ENCODE peak calls at places on chromosomes 1 and 21, in six cellular contexts. One of them, this sample, is unnamed.

GRCh38 chr1:79895573-79895972 is 889.0 kb upstream of the ADGRL4 start:
- DNase-seq in tibial artery: no peak
- DNase-seq in BE2C: no peak
- DNase-seq in tibial nerve: no peak
- DNase-seq in IMR-90: no peak
- DNase-seq in dorsolateral prefrontal cortex: no peak
- DNase-seq in this sample: no peak

GRCh38 chr1:59043796-59044195 is 253.1 kb upstream of the FGGY start:
- DNase-seq in IMR-90: peak
- DNase-seq in tibial artery: peak
- DNase-seq in dorsolateral prefrontal cortex: no peak
- DNase-seq in BE2C: no peak
- DNase-seq in tibial nerve: peak
- DNase-seq in this sample: peak

GRCh38 chr1:247330548-247331171 is 1.0 kb downstream of the ZNF496 start:
- DNase-seq in tibial nerve: no peak
- DNase-seq in BE2C: no peak
- DNase-seq in IMR-90: no peak
- DNase-seq in dorsolateral prefrontal cortex: no peak
- DNase-seq in tibial artery: no peak
- DNase-seq in this sample: no peak

GRCh38 chr1:31669786-31670582 is 25.3 kb upstream of the PEF1 start:
- DNase-seq in tibial artery: peak
- DNase-seq in BE2C: peak
- DNase-seq in dorsolateral prefrontal cortex: peak
- DNase-seq in tibial nerve: peak
- DNase-seq in IMR-90: peak
- DNase-seq in this sample: peak

GRCh38 chr1:66294692-66295384 is 239.1 kb upstream of the SGIP1 start:
- DNase-seq in IMR-90: peak
- DNase-seq in tibial artery: no peak
- DNase-seq in tibial nerve: no peak
- DNase-seq in BE2C: no peak
- DNase-seq in dorsolateral prefrontal cortex: no peak
- DNase-seq in this sample: peak

GRCh38 chr1:226417350-226417749 is 9.5 kb upstream of the PARP1 start:
- DNase-seq in tibial artery: no peak
- DNase-seq in BE2C: no peak
- DNase-seq in IMR-90: no peak
- DNase-seq in dorsolateral prefrontal cortex: no peak
- DNase-seq in tibial nerve: no peak
- DNase-seq in this sample: no peak

GRCh38 chr1:53340660-53341520 is 13.0 kb upstream of the LRP8 start:
- DNase-seq in BE2C: no peak
- DNase-seq in dorsolateral prefrontal cortex: no peak
- DNase-seq in IMR-90: no peak
- DNase-seq in tibial artery: no peak
- DNase-seq in tibial nerve: no peak
- DNase-seq in this sample: no peak

GRCh38 chr1:62727656-62728396 is 39.6 kb upstream of the DOCK7 start:
- DNase-seq in IMR-90: peak
- DNase-seq in tibial nerve: no peak
- DNase-seq in dorsolateral prefrontal cortex: no peak
- DNase-seq in tibial artery: no peak
- DNase-seq in BE2C: no peak
- DNase-seq in this sample: no peak

GRCh38 chr21:18840239-18840638 is 436.7 kb upstream of the TMPRSS15 start:
- DNase-seq in dorsolateral prefrontal cortex: no peak
- DNase-seq in IMR-90: no peak
- DNase-seq in tibial artery: no peak
- DNase-seq in BE2C: peak
- DNase-seq in tibial nerve: no peak
- DNase-seq in this sample: peak

DNA sequence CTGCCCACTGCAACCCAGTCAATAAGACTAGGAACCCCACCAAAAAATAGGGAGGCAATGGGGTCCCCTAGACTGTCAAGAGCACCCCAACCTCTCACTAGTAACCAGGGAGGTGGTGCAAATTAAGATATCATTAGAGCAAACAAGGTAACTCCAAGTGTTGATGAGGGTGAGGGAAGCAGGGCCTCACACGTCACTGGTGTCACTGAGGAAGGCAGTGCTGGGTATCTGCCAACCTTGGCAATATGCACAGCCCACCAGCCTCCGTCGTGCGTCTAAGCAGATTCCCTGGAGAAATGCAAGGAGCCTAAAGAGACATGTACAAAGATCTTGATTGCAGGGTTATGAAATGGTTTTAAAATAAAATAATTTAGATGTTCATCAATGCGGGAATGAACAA is 3.8 kb downstream of the UBASH3A start:
- DNase-seq in tibial nerve: no peak
- DNase-seq in IMR-90: no peak
- DNase-seq in dorsolateral prefrontal cortex: no peak
- DNase-seq in tibial artery: no peak
- DNase-seq in BE2C: no peak
- DNase-seq in this sample: no peak
- H3K4me3 ChIP-seq in tibial nerve: no peak
- H3K4me3 ChIP-seq in IMR-90: no peak
- H3K4me3 ChIP-seq in dorsolateral prefrontal cortex: no peak
- H3K4me3 ChIP-seq in tibial artery: no peak
- H3K4me3 ChIP-seq in BE2C: no peak
- H3K4me3 ChIP-seq in this sample: no peak

DNA sequence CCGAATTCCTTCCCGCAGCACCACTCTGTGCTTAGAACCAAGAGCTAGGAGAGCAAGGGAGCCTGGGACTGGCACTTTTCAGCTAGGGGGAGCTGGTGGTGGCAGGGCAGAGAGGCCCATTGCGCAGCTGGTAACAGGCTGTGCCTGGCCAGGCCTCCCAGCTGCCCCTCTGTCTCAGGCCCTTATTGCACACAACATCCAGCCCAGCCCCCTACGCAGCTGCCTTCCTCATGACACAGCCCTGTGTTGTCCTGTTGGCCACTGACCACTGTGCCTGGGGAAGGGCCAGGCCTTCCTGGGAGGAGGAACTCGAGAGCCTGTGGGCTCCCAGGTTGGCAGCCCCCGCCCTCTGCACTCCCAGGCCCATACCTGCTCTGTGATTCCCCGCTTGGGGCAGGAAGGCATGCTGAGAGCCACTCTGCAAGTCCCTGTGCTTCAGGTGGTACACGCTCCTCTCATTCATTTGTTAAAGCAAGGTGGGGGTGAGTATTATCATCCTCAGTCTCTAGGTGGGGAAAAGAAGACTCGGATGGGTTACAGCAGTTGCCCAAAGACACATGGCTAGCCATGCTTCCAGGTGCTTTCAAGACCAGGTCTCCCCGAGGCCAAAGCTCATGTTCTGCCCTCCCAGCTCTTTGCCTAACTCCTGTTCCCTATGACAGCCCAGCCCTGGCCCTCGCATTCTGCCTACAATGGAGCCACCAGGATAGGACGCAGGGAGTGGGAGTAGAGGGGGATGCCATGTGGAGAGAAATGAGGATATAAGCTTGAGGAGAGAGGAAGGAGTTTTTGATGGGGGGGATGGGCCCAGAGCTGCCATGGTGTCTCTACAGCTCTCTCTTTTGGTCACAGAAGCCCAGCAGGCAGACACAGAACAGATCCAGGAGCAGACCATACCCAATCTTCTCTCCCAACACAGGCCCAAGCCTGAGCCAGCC is 81.8 kb downstream of the TMEM53 start:
- DNase-seq in tibial artery: no peak
- DNase-seq in IMR-90: no peak
- DNase-seq in BE2C: no peak
- DNase-seq in tibial nerve: no peak
- DNase-seq in dorsolateral prefrontal cortex: peak
- DNase-seq in this sample: no peak
- TF ChIP-seq CTCF in tibial artery: no peak
- TF ChIP-seq CTCF in IMR-90: no peak
- TF ChIP-seq CTCF in BE2C: no peak
- TF ChIP-seq CTCF in tibial nerve: no peak
- TF ChIP-seq CTCF in dorsolateral prefrontal cortex: peak
- TF ChIP-seq CTCF in this sample: no peak

GRCh38 chr1:43976890-43977289 is 2.1 kb upstream of the B4GALT2 start:
- DNase-seq in tibial artery: no peak
- DNase-seq in dorsolateral prefrontal cortex: no peak
- DNase-seq in IMR-90: no peak
- DNase-seq in BE2C: no peak
- DNase-seq in tibial nerve: no peak
- DNase-seq in this sample: no peak
- H3K4me3 ChIP-seq in tibial artery: no peak
- H3K4me3 ChIP-seq in dorsolateral prefrontal cortex: peak
- H3K4me3 ChIP-seq in IMR-90: no peak
- H3K4me3 ChIP-seq in BE2C: no peak
- H3K4me3 ChIP-seq in tibial nerve: no peak
- H3K4me3 ChIP-seq in this sample: no peak

GRCh38 chr1:183470961-183471747 is 1.1 kb upstream of the SMG7 start:
- DNase-seq in tibial nerve: peak
- DNase-seq in BE2C: peak
- DNase-seq in dorsolateral prefrontal cortex: peak
- DNase-seq in tibial artery: peak
- DNase-seq in IMR-90: peak
- DNase-seq in this sample: peak
- TF ChIP-seq CTCF in tibial nerve: no peak
- TF ChIP-seq CTCF in BE2C: peak
- TF ChIP-seq CTCF in dorsolateral prefrontal cortex: peak
- TF ChIP-seq CTCF in tibial artery: no peak
- TF ChIP-seq CTCF in IMR-90: peak
- TF ChIP-seq CTCF in this sample: peak

DNA sequence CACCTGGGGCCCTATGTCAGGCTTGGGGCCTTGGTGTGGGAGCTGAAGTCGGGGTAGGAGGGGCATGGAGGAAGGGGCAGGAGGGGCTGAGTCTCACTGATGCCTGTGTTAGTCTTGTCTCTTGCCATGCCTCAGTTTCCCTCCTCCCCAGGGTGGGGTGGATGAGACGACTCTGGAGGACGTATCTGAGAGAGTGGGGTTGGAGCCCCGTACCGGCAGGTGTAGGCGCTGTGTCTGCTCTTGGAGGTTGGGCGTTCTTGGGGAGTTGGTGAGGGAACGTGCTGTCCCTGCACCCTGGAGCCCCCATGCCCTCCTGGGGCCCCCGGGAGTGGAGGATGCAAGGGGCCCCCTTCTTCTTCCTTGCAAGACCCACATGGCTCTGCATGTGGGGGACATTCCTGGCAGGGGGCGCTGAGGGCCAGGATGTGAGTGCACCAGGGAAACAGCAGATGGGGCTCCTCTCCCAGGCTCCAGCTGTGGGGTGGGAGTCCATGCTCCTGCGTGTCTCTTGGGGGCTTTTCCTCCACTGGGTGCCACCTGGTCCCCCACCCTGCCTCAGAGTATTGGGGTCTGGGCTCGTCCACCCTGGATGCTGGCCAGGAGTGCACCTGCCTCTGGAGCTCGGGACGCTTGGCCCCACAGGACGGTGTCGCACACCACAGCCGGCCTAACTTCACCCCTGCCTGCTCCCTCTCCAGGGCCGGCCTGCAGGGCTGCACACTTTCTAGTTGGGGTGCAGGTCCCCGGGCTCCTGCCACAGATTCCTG is 1.4 kb upstream of the TNFRSF14 start:
- DNase-seq in dorsolateral prefrontal cortex: no peak
- DNase-seq in BE2C: no peak
- DNase-seq in tibial artery: no peak
- DNase-seq in tibial nerve: peak
- DNase-seq in IMR-90: no peak
- DNase-seq in this sample: no peak
- H3K4me3 ChIP-seq in dorsolateral prefrontal cortex: no peak
- H3K4me3 ChIP-seq in BE2C: no peak
- H3K4me3 ChIP-seq in tibial artery: no peak
- H3K4me3 ChIP-seq in tibial nerve: peak
- H3K4me3 ChIP-seq in IMR-90: no peak
- H3K4me3 ChIP-seq in this sample: no peak

DNA sequence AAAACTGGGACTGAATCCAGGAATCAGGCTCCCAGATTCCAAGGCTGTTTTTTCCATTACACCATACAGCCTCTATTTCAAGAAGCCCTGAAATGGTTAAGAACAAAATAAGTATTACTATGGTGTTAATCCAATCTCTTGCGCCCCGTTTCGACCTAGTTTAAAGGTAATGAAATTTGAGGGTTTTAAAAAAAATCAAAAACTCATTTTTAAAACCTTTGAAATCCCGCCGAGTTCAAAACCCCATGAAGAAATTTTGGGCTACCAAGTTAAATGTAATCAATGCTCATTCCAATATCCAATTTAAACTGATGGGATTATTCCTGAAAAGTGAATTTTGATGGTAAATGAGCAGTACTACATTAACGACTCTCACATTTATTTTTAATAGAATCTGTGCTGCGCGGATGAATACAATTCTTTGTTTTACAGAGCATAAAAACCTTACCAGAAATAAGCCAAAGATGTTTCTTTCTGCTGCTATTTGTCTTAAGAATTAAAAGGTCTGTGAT is 767 bp upstream of the EGLN1 start:
- DNase-seq in tibial artery: no peak
- DNase-seq in IMR-90: no peak
- DNase-seq in tibial nerve: no peak
- DNase-seq in dorsolateral prefrontal cortex: no peak
- DNase-seq in BE2C: no peak
- DNase-seq in this sample: no peak
- TF ChIP-seq CTCF in tibial artery: no peak
- TF ChIP-seq CTCF in IMR-90: no peak
- TF ChIP-seq CTCF in tibial nerve: no peak
- TF ChIP-seq CTCF in dorsolateral prefrontal cortex: no peak
- TF ChIP-seq CTCF in BE2C: no peak
- TF ChIP-seq CTCF in this sample: no peak

GRCh38 chr1:17873007-17873675 is 118.0 kb downstream of the ACTL8 start:
- DNase-seq in tibial nerve: no peak
- DNase-seq in dorsolateral prefrontal cortex: no peak
- DNase-seq in IMR-90: no peak
- DNase-seq in tibial artery: no peak
- DNase-seq in BE2C: no peak
- DNase-seq in this sample: no peak

GRCh38 chr1:17875882-17876280 is 120.7 kb downstream of the ACTL8 start:
- DNase-seq in IMR-90: peak
- DNase-seq in tibial nerve: no peak
- DNase-seq in tibial artery: no peak
- DNase-seq in dorsolateral prefrontal cortex: no peak
- DNase-seq in BE2C: no peak
- DNase-seq in this sample: peak

GRCh38 chr1:17875171-17875881 is 120.2 kb downstream of the ACTL8 start:
- DNase-seq in dorsolateral prefrontal cortex: no peak
- DNase-seq in tibial artery: no peak
- DNase-seq in IMR-90: peak
- DNase-seq in tibial nerve: no peak
- DNase-seq in BE2C: no peak
- DNase-seq in this sample: peak

GRCh38 chr1:17874231-17874630 is 119.1 kb downstream of the ACTL8 start:
- DNase-seq in tibial nerve: no peak
- DNase-seq in dorsolateral prefrontal cortex: no peak
- DNase-seq in tibial artery: no peak
- DNase-seq in BE2C: no peak
- DNase-seq in IMR-90: peak
- DNase-seq in this sample: peak

DNA sequence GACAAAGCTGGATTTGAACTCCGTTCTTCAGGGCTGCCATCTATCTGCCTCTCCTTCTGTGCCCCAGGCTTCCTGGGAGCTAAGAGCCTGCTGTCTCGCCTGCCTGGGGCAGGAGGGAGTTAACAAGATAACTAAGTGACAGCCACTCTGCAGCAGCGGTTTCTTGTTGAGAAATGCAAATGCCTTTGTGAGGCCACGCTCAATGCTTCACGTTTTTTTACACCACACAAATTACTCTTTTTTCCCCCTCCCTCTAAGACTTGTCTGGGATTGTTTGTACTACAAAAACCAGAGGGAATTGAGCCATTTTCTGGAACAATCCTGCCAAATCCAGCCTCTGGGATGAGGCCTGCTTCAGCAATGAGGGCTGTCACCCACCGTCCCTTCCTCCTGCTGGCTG is 119.5 kb downstream of the ACTL8 start:
- DNase-seq in BE2C: no peak
- DNase-seq in IMR-90: peak
- DNase-seq in tibial nerve: no peak
- DNase-seq in tibial artery: no peak
- DNase-seq in dorsolateral prefrontal cortex: no peak
- DNase-seq in this sample: peak
- H3K4me3 ChIP-seq in BE2C: no peak
- H3K4me3 ChIP-seq in IMR-90: no peak
- H3K4me3 ChIP-seq in tibial nerve: no peak
- H3K4me3 ChIP-seq in tibial artery: no peak
- H3K4me3 ChIP-seq in dorsolateral prefrontal cortex: no peak
- H3K4me3 ChIP-seq in this sample: no peak

This sample was measured in cardiac fibroblast.